ENCODE peak calls at places on chromosomes 5 and 9, in ten cellular contexts. One of them, this sample, is unnamed.

GRCh38 chr9:27414215-27414731 is 109.8 kb upstream of the IFNK start:
- DNase-seq in neural progenitor cell: no peak
- DNase-seq in AG09309: no peak
- DNase-seq in fibroblast of mammary gland: no peak
- DNase-seq in astrocyte of the spinal cord: no peak
- DNase-seq in breast epithelium: no peak
- DNase-seq in Caco-2: no peak
- DNase-seq in CD8-positive, alpha-beta T cell: no peak
- DNase-seq in cardiac fibroblast: no peak
- DNase-seq in left ventricle myocardium inferior: peak
- DNase-seq in this sample: no peak

GRCh38 chr5:97751556-97751955 is 568.5 kb upstream of the RIOK2 start:
- DNase-seq in neural progenitor cell: no peak
- DNase-seq in AG09309: no peak
- DNase-seq in fibroblast of mammary gland: no peak
- DNase-seq in astrocyte of the spinal cord: no peak
- DNase-seq in breast epithelium: no peak
- DNase-seq in Caco-2: no peak
- DNase-seq in CD8-positive, alpha-beta T cell: no peak
- DNase-seq in cardiac fibroblast: no peak
- DNase-seq in left ventricle myocardium inferior: no peak
- DNase-seq in this sample: no peak

GRCh38 chr5:82749453-82749852 is 327.7 kb downstream of the TMEM167A start:
- DNase-seq in neural progenitor cell: no peak
- DNase-seq in AG09309: no peak
- DNase-seq in fibroblast of mammary gland: no peak
- DNase-seq in astrocyte of the spinal cord: no peak
- DNase-seq in breast epithelium: no peak
- DNase-seq in Caco-2: no peak
- DNase-seq in CD8-positive, alpha-beta T cell: no peak
- DNase-seq in cardiac fibroblast: peak
- DNase-seq in left ventricle myocardium inferior: no peak
- DNase-seq in this sample: no peak

GRCh38 chr9:126058631-126059030 is 268.0 kb upstream of the MVB12B start:
- DNase-seq in neural progenitor cell: no peak
- DNase-seq in AG09309: no peak
- DNase-seq in fibroblast of mammary gland: no peak
- DNase-seq in astrocyte of the spinal cord: no peak
- DNase-seq in breast epithelium: no peak
- DNase-seq in Caco-2: no peak
- DNase-seq in CD8-positive, alpha-beta T cell: no peak
- DNase-seq in cardiac fibroblast: no peak
- DNase-seq in left ventricle myocardium inferior: no peak
- DNase-seq in this sample: no peak

GRCh38 chr5:76458492-76458863 is 55.4 kb downstream of the IQGAP2 start:
- DNase-seq in neural progenitor cell: no peak
- DNase-seq in AG09309: no peak
- DNase-seq in fibroblast of mammary gland: no peak
- DNase-seq in astrocyte of the spinal cord: no peak
- DNase-seq in breast epithelium: no peak
- DNase-seq in Caco-2: no peak
- DNase-seq in CD8-positive, alpha-beta T cell: no peak
- DNase-seq in cardiac fibroblast: no peak
- DNase-seq in left ventricle myocardium inferior: no peak
- DNase-seq in this sample: no peak

GRCh38 chr5:146521403-146522106 is 5.6 kb upstream of the GPR151 start:
- DNase-seq in neural progenitor cell: no peak
- DNase-seq in AG09309: no peak
- DNase-seq in fibroblast of mammary gland: no peak
- DNase-seq in astrocyte of the spinal cord: no peak
- DNase-seq in breast epithelium: no peak
- DNase-seq in Caco-2: no peak
- DNase-seq in CD8-positive, alpha-beta T cell: no peak
- DNase-seq in cardiac fibroblast: no peak
- DNase-seq in left ventricle myocardium inferior: no peak
- DNase-seq in this sample: no peak

GRCh38 chr9:2180704-2181103 is 165.6 kb downstream of the SMARCA2 start:
- DNase-seq in neural progenitor cell: no peak
- DNase-seq in AG09309: no peak
- DNase-seq in fibroblast of mammary gland: no peak
- DNase-seq in astrocyte of the spinal cord: no peak
- DNase-seq in breast epithelium: no peak
- DNase-seq in Caco-2: no peak
- DNase-seq in CD8-positive, alpha-beta T cell: no peak
- DNase-seq in cardiac fibroblast: no peak
- DNase-seq in left ventricle myocardium inferior: no peak
- DNase-seq in this sample: peak

GRCh38 chr5:31106742-31107546 is 86.5 kb upstream of the CDH6 start:
- DNase-seq in neural progenitor cell: peak
- DNase-seq in AG09309: no peak
- DNase-seq in fibroblast of mammary gland: peak
- DNase-seq in astrocyte of the spinal cord: peak
- DNase-seq in breast epithelium: no peak
- DNase-seq in Caco-2: no peak
- DNase-seq in CD8-positive, alpha-beta T cell: no peak
- DNase-seq in cardiac fibroblast: peak
- DNase-seq in left ventricle myocardium inferior: no peak
- DNase-seq in this sample: no peak

GRCh38 chr9:71990466-71990865 is 69.9 kb downstream of the C9orf57 start:
- DNase-seq in neural progenitor cell: no peak
- DNase-seq in AG09309: no peak
- DNase-seq in fibroblast of mammary gland: peak
- DNase-seq in astrocyte of the spinal cord: no peak
- DNase-seq in breast epithelium: no peak
- DNase-seq in Caco-2: no peak
- DNase-seq in CD8-positive, alpha-beta T cell: no peak
- DNase-seq in cardiac fibroblast: no peak
- DNase-seq in left ventricle myocardium inferior: no peak
- DNase-seq in this sample: no peak

GRCh38 chr5:27497491-27497890 is 459.1 kb upstream of the CDH9 start:
- DNase-seq in neural progenitor cell: no peak
- DNase-seq in AG09309: no peak
- DNase-seq in fibroblast of mammary gland: no peak
- DNase-seq in astrocyte of the spinal cord: no peak
- DNase-seq in breast epithelium: no peak
- DNase-seq in Caco-2: no peak
- DNase-seq in CD8-positive, alpha-beta T cell: no peak
- DNase-seq in cardiac fibroblast: no peak
- DNase-seq in left ventricle myocardium inferior: no peak
- DNase-seq in this sample: no peak

GRCh38 chr9:127809562-127810377 is 7.1 kb downstream of the FPGS start:
- DNase-seq in neural progenitor cell: peak
- DNase-seq in AG09309: no peak
- DNase-seq in fibroblast of mammary gland: no peak
- DNase-seq in astrocyte of the spinal cord: no peak
- DNase-seq in breast epithelium: no peak
- DNase-seq in Caco-2: no peak
- DNase-seq in CD8-positive, alpha-beta T cell: no peak
- DNase-seq in cardiac fibroblast: peak
- DNase-seq in left ventricle myocardium inferior: no peak
- DNase-seq in this sample: no peak

GRCh38 chr5:14063691-14064090 is 79.5 kb upstream of the TRIO start:
- DNase-seq in neural progenitor cell: no peak
- DNase-seq in AG09309: no peak
- DNase-seq in fibroblast of mammary gland: no peak
- DNase-seq in astrocyte of the spinal cord: no peak
- DNase-seq in breast epithelium: no peak
- DNase-seq in Caco-2: no peak
- DNase-seq in CD8-positive, alpha-beta T cell: no peak
- DNase-seq in cardiac fibroblast: no peak
- DNase-seq in left ventricle myocardium inferior: no peak
- DNase-seq in this sample: no peak

GRCh38 chr9:6098431-6098830 is 83.0 kb upstream of the RANBP6 start:
- DNase-seq in neural progenitor cell: no peak
- DNase-seq in AG09309: no peak
- DNase-seq in fibroblast of mammary gland: peak
- DNase-seq in astrocyte of the spinal cord: no peak
- DNase-seq in breast epithelium: no peak
- DNase-seq in Caco-2: no peak
- DNase-seq in CD8-positive, alpha-beta T cell: no peak
- DNase-seq in cardiac fibroblast: peak
- DNase-seq in left ventricle myocardium inferior: no peak
- DNase-seq in this sample: no peak

GRCh38 chr5:98917433-98917832 is 11.4 kb downstream of the CHD1 start:
- DNase-seq in neural progenitor cell: no peak
- DNase-seq in AG09309: no peak
- DNase-seq in fibroblast of mammary gland: no peak
- DNase-seq in astrocyte of the spinal cord: no peak
- DNase-seq in breast epithelium: no peak
- DNase-seq in Caco-2: no peak
- DNase-seq in CD8-positive, alpha-beta T cell: no peak
- DNase-seq in cardiac fibroblast: no peak
- DNase-seq in left ventricle myocardium inferior: no peak
- DNase-seq in this sample: no peak

GRCh38 chr5:126857472-126858410 is 80.8 kb downstream of the LMNB1 start:
- DNase-seq in neural progenitor cell: no peak
- DNase-seq in AG09309: no peak
- DNase-seq in fibroblast of mammary gland: peak
- DNase-seq in astrocyte of the spinal cord: peak
- DNase-seq in breast epithelium: no peak
- DNase-seq in Caco-2: no peak
- DNase-seq in CD8-positive, alpha-beta T cell: no peak
- DNase-seq in cardiac fibroblast: peak
- DNase-seq in left ventricle myocardium inferior: no peak
- DNase-seq in this sample: peak

GRCh38 chr5:126138475-126139005 is 284.7 kb upstream of the GRAMD2B start:
- DNase-seq in neural progenitor cell: peak
- DNase-seq in AG09309: no peak
- DNase-seq in fibroblast of mammary gland: peak
- DNase-seq in astrocyte of the spinal cord: peak
- DNase-seq in breast epithelium: no peak
- DNase-seq in Caco-2: no peak
- DNase-seq in CD8-positive, alpha-beta T cell: no peak
- DNase-seq in cardiac fibroblast: peak
- DNase-seq in left ventricle myocardium inferior: no peak
- DNase-seq in this sample: no peak

GRCh38 chr5:2475902-2476301 is 275.6 kb downstream of the IRX2 start:
- DNase-seq in neural progenitor cell: no peak
- DNase-seq in AG09309: no peak
- DNase-seq in fibroblast of mammary gland: no peak
- DNase-seq in astrocyte of the spinal cord: no peak
- DNase-seq in breast epithelium: no peak
- DNase-seq in Caco-2: no peak
- DNase-seq in CD8-positive, alpha-beta T cell: no peak
- DNase-seq in cardiac fibroblast: no peak
- DNase-seq in left ventricle myocardium inferior: no peak
- DNase-seq in this sample: no peak

GRCh38 chr9:114454652-114455051 is 50.6 kb downstream of the WHRN start:
- DNase-seq in neural progenitor cell: no peak
- DNase-seq in AG09309: no peak
- DNase-seq in fibroblast of mammary gland: no peak
- DNase-seq in astrocyte of the spinal cord: no peak
- DNase-seq in breast epithelium: no peak
- DNase-seq in Caco-2: no peak
- DNase-seq in CD8-positive, alpha-beta T cell: no peak
- DNase-seq in cardiac fibroblast: no peak
- DNase-seq in left ventricle myocardium inferior: no peak
- DNase-seq in this sample: no peak

GRCh38 chr9:82776508-82776907 is 286.4 kb downstream of the RASEF start:
- DNase-seq in neural progenitor cell: no peak
- DNase-seq in AG09309: no peak
- DNase-seq in fibroblast of mammary gland: no peak
- DNase-seq in astrocyte of the spinal cord: no peak
- DNase-seq in breast epithelium: no peak
- DNase-seq in Caco-2: no peak
- DNase-seq in CD8-positive, alpha-beta T cell: no peak
- DNase-seq in cardiac fibroblast: no peak
- DNase-seq in left ventricle myocardium inferior: no peak
- DNase-seq in this sample: no peak

GRCh38 chr5:170426149-170426767 is 37.1 kb upstream of the KCNMB1 start:
- DNase-seq in neural progenitor cell: no peak
- DNase-seq in AG09309: no peak
- DNase-seq in fibroblast of mammary gland: no peak
- DNase-seq in astrocyte of the spinal cord: no peak
- DNase-seq in breast epithelium: no peak
- DNase-seq in Caco-2: no peak
- DNase-seq in CD8-positive, alpha-beta T cell: no peak
- DNase-seq in cardiac fibroblast: peak
- DNase-seq in left ventricle myocardium inferior: no peak
- DNase-seq in this sample: no peak
- TF ChIP-seq CTCF in neural progenitor cell: no peak
- TF ChIP-seq CTCF in AG09309: peak
- TF ChIP-seq CTCF in fibroblast of mammary gland: peak
- TF ChIP-seq CTCF in astrocyte of the spinal cord: no peak
- TF ChIP-seq CTCF in breast epithelium: no peak
- TF ChIP-seq CTCF in Caco-2: no peak
- TF ChIP-seq CTCF in CD8-positive, alpha-beta T cell: no peak
- TF ChIP-seq CTCF in cardiac fibroblast: no peak
- TF ChIP-seq CTCF in left ventricle myocardium inferior: no peak
- TF ChIP-seq CTCF in this sample: no peak

GRCh38 chr9:109417054-109417453 is 81.1 kb downstream of the PTPN3 start:
- DNase-seq in neural progenitor cell: no peak
- DNase-seq in AG09309: no peak
- DNase-seq in fibroblast of mammary gland: no peak
- DNase-seq in astrocyte of the spinal cord: no peak
- DNase-seq in breast epithelium: no peak
- DNase-seq in Caco-2: no peak
- DNase-seq in CD8-positive, alpha-beta T cell: no peak
- DNase-seq in cardiac fibroblast: no peak
- DNase-seq in left ventricle myocardium inferior: no peak
- DNase-seq in this sample: no peak
- H3K4me3 ChIP-seq in neural progenitor cell: no peak
- H3K4me3 ChIP-seq in AG09309: no peak
- H3K4me3 ChIP-seq in fibroblast of mammary gland: no peak
- H3K4me3 ChIP-seq in astrocyte of the spinal cord: no peak
- H3K4me3 ChIP-seq in breast epithelium: no peak
- H3K4me3 ChIP-seq in Caco-2: no peak
- H3K4me3 ChIP-seq in CD8-positive, alpha-beta T cell: no peak
- H3K4me3 ChIP-seq in cardiac fibroblast: no peak
- H3K4me3 ChIP-seq in left ventricle myocardium inferior: peak
- H3K4me3 ChIP-seq in this sample: no peak

DNA sequence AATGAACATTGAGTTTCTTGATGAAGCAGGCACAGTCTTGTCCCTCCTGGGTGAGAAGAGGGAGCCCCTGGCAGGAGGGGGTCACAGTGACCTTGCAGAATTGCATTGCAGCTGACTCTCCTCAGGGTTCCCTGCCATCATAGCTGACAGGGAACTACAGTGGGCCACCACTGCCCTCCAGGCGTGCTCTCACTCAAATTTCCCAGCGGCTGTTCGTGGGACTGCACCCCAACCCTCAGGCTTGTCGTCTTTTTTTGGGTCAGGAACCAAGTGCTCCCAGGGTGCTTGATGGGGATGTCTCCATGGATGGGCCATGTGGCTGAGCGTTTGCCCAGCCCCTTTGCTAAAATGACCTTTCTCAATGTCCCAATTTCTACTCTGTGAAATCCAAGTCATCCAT is 215.8 kb downstream of the MELK start:
- DNase-seq in neural progenitor cell: peak
- DNase-seq in AG09309: no peak
- DNase-seq in fibroblast of mammary gland: no peak
- DNase-seq in astrocyte of the spinal cord: no peak
- DNase-seq in breast epithelium: no peak
- DNase-seq in Caco-2: no peak
- DNase-seq in CD8-positive, alpha-beta T cell: no peak
- DNase-seq in cardiac fibroblast: no peak
- DNase-seq in left ventricle myocardium inferior: no peak
- DNase-seq in this sample: no peak
- TF ChIP-seq CTCF in neural progenitor cell: peak
- TF ChIP-seq CTCF in AG09309: peak
- TF ChIP-seq CTCF in fibroblast of mammary gland: peak
- TF ChIP-seq CTCF in astrocyte of the spinal cord: peak
- TF ChIP-seq CTCF in breast epithelium: no peak
- TF ChIP-seq CTCF in Caco-2: peak
- TF ChIP-seq CTCF in CD8-positive, alpha-beta T cell: no peak
- TF ChIP-seq CTCF in cardiac fibroblast: peak
- TF ChIP-seq CTCF in left ventricle myocardium inferior: no peak
- TF ChIP-seq CTCF in this sample: no peak

GRCh38 chr5:57298295-57298984 is 124.6 kb downstream of the GPBP1 start:
- DNase-seq in neural progenitor cell: peak
- DNase-seq in AG09309: peak
- DNase-seq in fibroblast of mammary gland: peak
- DNase-seq in astrocyte of the spinal cord: peak
- DNase-seq in breast epithelium: peak
- DNase-seq in Caco-2: peak
- DNase-seq in CD8-positive, alpha-beta T cell: peak
- DNase-seq in cardiac fibroblast: peak
- DNase-seq in left ventricle myocardium inferior: peak
- DNase-seq in this sample: peak
- H3K4me3 ChIP-seq in neural progenitor cell: no peak
- H3K4me3 ChIP-seq in AG09309: no peak
- H3K4me3 ChIP-seq in fibroblast of mammary gland: no peak
- H3K4me3 ChIP-seq in astrocyte of the spinal cord: no peak
- H3K4me3 ChIP-seq in breast epithelium: no peak
- H3K4me3 ChIP-seq in Caco-2: no peak
- H3K4me3 ChIP-seq in CD8-positive, alpha-beta T cell: peak
- H3K4me3 ChIP-seq in cardiac fibroblast: no peak
- H3K4me3 ChIP-seq in left ventricle myocardium inferior: peak
- H3K4me3 ChIP-seq in this sample: no peak

This sample was measured in AG04449.